ENCODE peak calls at places on chromosomes 5 and 9, in nine cellular contexts. Q is activated CD4-positive, CD25-positive, alpha-beta regulatory T cell treated with anti-CD3 and anti-CD28 coated beads, Interleukin-2, amount 50 U/mL, for 72 hours; K is activated naive CD8-positive, alpha-beta T cell treated with anti-CD3 and anti-CD28 coated beads, Interleukin-2, amount 50 U/mL, for 24 hours; G is GM04504; P is aorta; F is stimulated activated naive B cell treated with anti-CD40 and anti-IgM and Interleukin-4, amounts not matched to agents 10 μg/mL and 1 μg/mL and 100 μg/mL, for 72 hours; B is nucleus accumbens; V is AG08396; M is activated T-cell treated with anti-CD3 and anti-CD28 coated beads for 24 hours. T is an unnamed sample.

GRCh38 chr9:108743901-108744371 is 111.8 kb downstream of the ACTL7B start:
- DNase-seq in M (no peak), K (no peak), P (no peak), B (no peak), G (no peak), V (no peak), F (no peak), Q (no peak), T (peak)

GRCh38 chr5:65066385-65066784 is 297.7 kb downstream of the CWC27 start:
- DNase-seq in G (no peak), B (no peak), V (no peak), F (peak), Q (no peak), K (no peak), M (no peak), P (no peak), T (no peak)

GRCh38 chr9:13948037-13948436 is 365.9 kb downstream of the NFIB start:
- DNase-seq in B (no peak), P (no peak), V (no peak), K (no peak), Q (no peak), M (no peak), G (no peak), F (no peak), T (no peak)

GRCh38 chr9:111949919-111950318 is 53.3 kb downstream of the UGCG start:
- DNase-seq in V (no peak), Q (no peak), G (no peak), B (no peak), P (no peak), M (no peak), F (no peak), K (no peak), T (no peak)

GRCh38 chr5:57341380-57341979 is 141.1 kb downstream of the ACTBL2 start:
- DNase-seq in B (no peak), K (no peak), Q (no peak), P (no peak), F (no peak), M (no peak), V (no peak), G (no peak), T (no peak)

GRCh38 chr5:14108170-14108996 is 34.8 kb upstream of the TRIO start:
- DNase-seq in M (no peak), B (peak), P (peak), F (peak), Q (no peak), V (peak), K (peak), G (peak), T (peak)

GRCh38 chr5:126044111-126044668 is 379.0 kb upstream of the GRAMD2B start:
- DNase-seq in K (no peak), F (no peak), B (no peak), V (peak), P (no peak), Q (no peak), G (no peak), M (no peak), T (peak)

GRCh38 chr9:113588936-113589335 is 125.4 kb downstream of the RGS3 start:
- DNase-seq in M (no peak), K (no peak), P (peak), G (no peak), B (no peak), F (no peak), V (no peak), Q (no peak), T (no peak)

GRCh38 chr9:35673132-35673997 is at the start of gene CA9:
- DNase-seq in M (no peak), G (no peak), V (no peak), P (no peak), B (no peak), F (no peak), Q (no peak), K (no peak), T (no peak)

GRCh38 chr5:160175438-160176218 is 53.7 kb upstream of the FABP6 start:
- DNase-seq in V (no peak), K (no peak), Q (no peak), P (peak), M (no peak), F (no peak), B (peak), G (no peak), T (no peak)

GRCh38 chr5:7856855-7857254 is 5.9 kb upstream of the CFAP90 start:
- DNase-seq in G (no peak), V (peak), F (no peak), B (peak), Q (no peak), M (no peak), P (no peak), K (no peak), T (peak)